ENCODE peak calls at places on chromosomes 2 and 18, in four cellular contexts. P, Q, J and V are unnamed samples.

GRCh38 chr2:217929294-217929671 is 73.5 kb downstream of the TNS1 start:
- DNase-seq in Q (no peak), P (no peak), J (no peak), V (no peak)

GRCh38 chr18:46712406-46712805 is 44.4 kb downstream of the ST8SIA5 start:
- DNase-seq in P (no peak), J (no peak), Q (no peak), V (no peak)

GRCh38 chr2:225429718-225430117 is 30.2 kb downstream of the NYAP2 start:
- DNase-seq in J (no peak), Q (peak), P (no peak), V (no peak)

GRCh38 chr2:124639524-124639923 is 614.4 kb downstream of the CNTNAP5 start:
- DNase-seq in J (no peak), P (no peak), Q (no peak), V (no peak)

GRCh38 chr18:23934252-23934651 is 80.3 kb upstream of the TTC39C start:
- DNase-seq in J (no peak), P (no peak), Q (no peak), V (no peak)

GRCh38 chr2:176184749-176185148 is 3.7 kb upstream of the HOXD1 start:
- DNase-seq in J (no peak), Q (no peak), P (no peak), V (no peak)

GRCh38 chr2:12421061-12421460 is 295.7 kb upstream of the TRIB2 start:
- DNase-seq in P (no peak), J (no peak), Q (no peak), V (no peak)

GRCh38 chr18:49811151-49811938 is 2.0 kb downstream of the ACAA2 start:
- DNase-seq in P (no peak), J (no peak), Q (peak), V (no peak)

GRCh38 chr2:150295544-150295943 is 191.9 kb downstream of the RND3 start:
- DNase-seq in Q (no peak), P (no peak), J (no peak), V (no peak)

GRCh38 chr2:33064349-33064801 is 117.6 kb downstream of the LTBP1 start:
- DNase-seq in P (no peak), Q (no peak), J (no peak), V (no peak)

GRCh38 chr2:152573168-152573567 is 144.1 kb downstream of the PRPF40A start:
- DNase-seq in Q (peak), P (peak), J (no peak), V (peak)

GRCh38 chr18:57814555-57814954 is 11.4 kb upstream of the ATP8B1 start:
- DNase-seq in Q (no peak), P (no peak), J (no peak), V (no peak)

GRCh38 chr2:121888189-121888557 is 132.7 kb downstream of the TSN start:
- DNase-seq in Q (no peak), J (no peak), P (no peak), V (no peak)

GRCh38 chr18:421236-422155 is 79.0 kb downstream of the COLEC12 start:
- DNase-seq in P (no peak), J (no peak), Q (no peak), V (no peak)

DNA sequence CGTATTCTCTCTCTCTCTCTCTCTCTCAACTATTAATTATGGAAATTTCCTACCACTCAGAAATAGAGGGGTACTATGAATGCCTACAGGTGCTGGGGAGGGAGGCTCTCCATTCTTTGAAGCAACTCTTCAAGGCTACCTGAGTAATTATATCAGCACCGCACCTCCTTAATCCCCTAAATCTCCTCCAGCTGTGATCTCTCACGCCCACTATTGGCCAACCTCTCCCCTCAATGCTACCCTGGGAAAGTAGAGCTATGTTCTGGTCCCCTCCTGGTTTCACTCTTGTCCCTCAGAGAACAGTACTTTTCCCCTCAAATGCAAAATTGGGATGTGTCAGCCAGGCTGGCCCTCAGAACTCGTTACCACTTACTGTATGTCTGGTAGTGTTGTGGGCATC is 1.6 kb downstream of the MOCOS start:
- DNase-seq in J (no peak), Q (no peak), P (no peak), V (no peak)
- TF ChIP-seq CTCF in J (no peak), Q (no peak), P (no peak), V (no peak)

GRCh38 chr2:143493339-143493738 is 364.1 kb downstream of the ARHGAP15 start:
- DNase-seq in Q (no peak), J (no peak), P (no peak), V (no peak)
- TF ChIP-seq CTCF in Q (no peak), J (no peak), P (no peak), V (no peak)

DNA sequence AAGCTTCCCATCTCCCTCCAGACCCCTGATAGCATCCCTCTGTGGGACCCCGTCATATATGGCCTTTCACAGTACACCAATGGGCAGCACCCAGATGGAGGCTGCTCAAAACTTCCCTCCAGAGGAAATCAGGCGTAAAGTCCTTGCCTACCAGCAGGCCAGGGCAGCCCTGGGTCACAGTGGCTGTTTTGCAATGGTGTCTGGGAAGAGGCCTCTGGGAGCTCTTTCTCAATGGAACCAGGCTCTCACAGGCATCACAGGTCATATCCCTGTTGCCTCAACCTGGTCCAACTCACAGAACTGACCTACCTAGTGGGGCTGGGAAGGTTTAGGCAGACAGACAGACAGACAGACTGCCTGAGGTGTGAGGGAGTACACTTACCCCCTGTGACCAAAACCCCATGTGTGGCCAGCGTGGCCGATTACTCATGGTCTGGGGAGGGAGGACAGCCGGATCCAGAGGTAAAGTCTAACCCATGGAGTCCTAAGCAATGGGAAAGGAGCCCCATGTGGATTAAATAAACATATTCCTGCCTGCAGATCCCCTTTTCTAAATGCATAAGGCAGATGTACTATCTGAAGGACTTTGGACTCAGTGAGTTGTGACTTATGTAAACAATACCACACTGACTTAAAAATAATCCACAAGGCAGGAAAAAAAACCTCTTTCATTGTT is 58.2 kb downstream of the BCL2L11 start:
- DNase-seq in J (no peak), Q (no peak), P (no peak), V (no peak)
- TF ChIP-seq CTCF in J (no peak), Q (no peak), P (no peak), V (no peak)

GRCh38 chr2:44388877-44389276 is 27.1 kb downstream of the CAMKMT start:
- DNase-seq in Q (no peak), J (no peak), P (no peak), V (no peak)

GRCh38 chr2:44398243-44398897 is 36.6 kb downstream of the CAMKMT start:
- DNase-seq in J (no peak), Q (no peak), P (no peak), V (no peak)

GRCh38 chr2:44389895-44390294 is 28.1 kb downstream of the CAMKMT start:
- DNase-seq in J (no peak), P (no peak), Q (no peak), V (no peak)

GRCh38 chr2:44397447-44397846 is 35.7 kb downstream of the CAMKMT start:
- DNase-seq in J (no peak), P (no peak), Q (no peak), V (no peak)

GRCh38 chr2:44392338-44392943 is 30.7 kb downstream of the CAMKMT start:
- DNase-seq in Q (peak), P (no peak), J (peak), V (no peak)
- TF ChIP-seq CTCF in Q (peak), P (peak), J (peak), V (peak)

GRCh38 chr2:200301953-200302628 is 4.4 kb upstream of the SPATS2L start:
- DNase-seq in Q (no peak), J (no peak), P (no peak), V (no peak)
- TF ChIP-seq CTCF in Q (no peak), J (no peak), P (no peak), V (no peak)